ENCODE peak calls at places on chromosomes 5 and 9, in nine cellular contexts. One of them, this sample, is unnamed.

GRCh38 chr9:112836394-112836793 is 54.3 kb downstream of the SLC46A2 start:
- DNase-seq in MM.1S: no peak
- DNase-seq in mesenchymal stem cell: no peak
- DNase-seq in H9: no peak
- DNase-seq in OCI-LY7: no peak
- DNase-seq in fibroblast of lung: no peak
- DNase-seq in IMR-90: no peak
- DNase-seq in GM23338: peak; percentile 35
- DNase-seq in GM23248: no peak
- DNase-seq in this sample: no peak

GRCh38 chr9:83106272-83106671 is 43.3 kb upstream of the RASEF start:
- DNase-seq in IMR-90: no peak
- DNase-seq in GM23338: no peak
- DNase-seq in H9: no peak
- DNase-seq in fibroblast of lung: no peak
- DNase-seq in MM.1S: no peak
- DNase-seq in GM23248: no peak
- DNase-seq in OCI-LY7: no peak
- DNase-seq in mesenchymal stem cell: peak; percentile 30
- DNase-seq in this sample: no peak

GRCh38 chr9:127537014-127537413 is 75.1 kb upstream of the STXBP1 start:
- DNase-seq in fibroblast of lung: peak; percentile 47
- DNase-seq in GM23338: peak; percentile 39
- DNase-seq in MM.1S: no peak
- DNase-seq in IMR-90: peak; percentile 83
- DNase-seq in OCI-LY7: no peak
- DNase-seq in GM23248: peak; percentile 85
- DNase-seq in H9: no peak
- DNase-seq in mesenchymal stem cell: peak; percentile 73
- DNase-seq in this sample: no peak

GRCh38 chr5:39448504-39449128 is 23.8 kb upstream of the DAB2 start:
- DNase-seq in GM23248: no peak
- DNase-seq in OCI-LY7: no peak
- DNase-seq in H9: no peak
- DNase-seq in fibroblast of lung: no peak
- DNase-seq in mesenchymal stem cell: no peak
- DNase-seq in MM.1S: no peak
- DNase-seq in GM23338: peak; percentile 39
- DNase-seq in IMR-90: no peak
- DNase-seq in this sample: no peak

GRCh38 chr9:13587581-13587980 is 308.1 kb upstream of the MPDZ start:
- DNase-seq in GM23248: no peak
- DNase-seq in OCI-LY7: no peak
- DNase-seq in IMR-90: no peak
- DNase-seq in fibroblast of lung: peak; percentile 19
- DNase-seq in GM23338: no peak
- DNase-seq in mesenchymal stem cell: no peak
- DNase-seq in H9: peak; percentile 38
- DNase-seq in MM.1S: no peak
- DNase-seq in this sample: no peak

GRCh38 chr5:109943701-109944235 is 254.0 kb downstream of the MAN2A1 start:
- DNase-seq in fibroblast of lung: no peak
- DNase-seq in IMR-90: no peak
- DNase-seq in H9: no peak
- DNase-seq in mesenchymal stem cell: no peak
- DNase-seq in MM.1S: no peak
- DNase-seq in OCI-LY7: no peak
- DNase-seq in GM23248: no peak
- DNase-seq in GM23338: no peak
- DNase-seq in this sample: no peak

GRCh38 chr9:125260564-125260963 is 1.1 kb upstream of the GAPVD1 start:
- DNase-seq in GM23338: no peak
- DNase-seq in H9: no peak
- DNase-seq in mesenchymal stem cell: no peak
- DNase-seq in OCI-LY7: no peak
- DNase-seq in GM23248: no peak
- DNase-seq in MM.1S: no peak
- DNase-seq in IMR-90: peak; percentile 54
- DNase-seq in fibroblast of lung: peak; percentile 39
- DNase-seq in this sample: no peak

GRCh38 chr5:4643960-4644359 is 496.2 kb upstream of the ADAMTS16 start:
- DNase-seq in IMR-90: no peak
- DNase-seq in GM23248: no peak
- DNase-seq in fibroblast of lung: no peak
- DNase-seq in OCI-LY7: no peak
- DNase-seq in H9: no peak
- DNase-seq in GM23338: no peak
- DNase-seq in MM.1S: no peak
- DNase-seq in mesenchymal stem cell: no peak
- DNase-seq in this sample: no peak

GRCh38 chr9:17470449-17470848 is 108.4 kb upstream of the SH3GL2 start:
- DNase-seq in OCI-LY7: no peak
- DNase-seq in fibroblast of lung: no peak
- DNase-seq in GM23248: no peak
- DNase-seq in IMR-90: no peak
- DNase-seq in MM.1S: no peak
- DNase-seq in mesenchymal stem cell: no peak
- DNase-seq in GM23338: no peak
- DNase-seq in H9: no peak
- DNase-seq in this sample: no peak

DNA sequence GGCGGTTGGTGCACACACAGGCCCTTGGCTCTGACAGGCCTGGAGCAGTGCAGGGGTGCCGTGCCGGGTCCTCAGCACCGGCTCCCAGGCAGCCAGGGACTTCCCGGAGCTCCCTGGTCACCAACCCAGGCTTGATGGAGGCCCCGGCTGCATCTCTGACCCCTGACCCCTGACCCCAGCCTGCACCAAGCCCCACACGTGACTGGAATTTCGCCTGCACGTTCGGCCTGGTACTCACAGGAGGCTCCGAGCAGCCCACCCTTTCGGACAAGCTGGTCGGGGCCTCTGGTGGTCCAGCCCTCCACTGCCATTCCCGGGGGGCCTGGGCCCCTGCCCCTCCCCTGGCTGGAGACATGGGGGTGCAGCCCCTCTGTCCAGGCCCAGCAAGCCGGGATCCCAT is 25.4 kb upstream of the UBAC1 start:
- DNase-seq in MM.1S: no peak
- DNase-seq in H9: no peak
- DNase-seq in fibroblast of lung: no peak
- DNase-seq in IMR-90: no peak
- DNase-seq in OCI-LY7: no peak
- DNase-seq in mesenchymal stem cell: no peak
- DNase-seq in GM23338: no peak
- DNase-seq in GM23248: no peak
- DNase-seq in this sample: no peak
- H3K4me2 ChIP-seq in MM.1S: no peak overlapping the region
- H3K4me2 ChIP-seq in H9: no peak overlapping the region
- H3K4me2 ChIP-seq in fibroblast of lung: no peak overlapping the region
- H3K4me2 ChIP-seq in IMR-90: no peak overlapping the region
- H3K4me2 ChIP-seq in OCI-LY7: no peak overlapping the region
- H3K4me2 ChIP-seq in mesenchymal stem cell: no peak overlapping the region
- H3K4me2 ChIP-seq in GM23338: no peak overlapping the region
- H3K4me2 ChIP-seq in GM23248: no peak overlapping the region
- H3K4me2 ChIP-seq in this sample: no peak overlapping the region

GRCh38 chr5:113181853-113182490 is 205.4 kb downstream of the DCP2 start:
- DNase-seq in mesenchymal stem cell: no peak
- DNase-seq in fibroblast of lung: no peak
- DNase-seq in H9: no peak
- DNase-seq in MM.1S: no peak
- DNase-seq in GM23338: no peak
- DNase-seq in OCI-LY7: no peak
- DNase-seq in IMR-90: no peak
- DNase-seq in GM23248: no peak
- DNase-seq in this sample: no peak
- H3K4me2 ChIP-seq in mesenchymal stem cell: no peak overlapping the region
- H3K4me2 ChIP-seq in fibroblast of lung: no peak overlapping the region
- H3K4me2 ChIP-seq in H9: no peak overlapping the region
- H3K4me2 ChIP-seq in MM.1S: no peak overlapping the region
- H3K4me2 ChIP-seq in GM23338: no peak overlapping the region
- H3K4me2 ChIP-seq in OCI-LY7: no peak overlapping the region
- H3K4me2 ChIP-seq in IMR-90: no peak overlapping the region
- H3K4me2 ChIP-seq in GM23248: no peak overlapping the region
- H3K4me2 ChIP-seq in this sample: no peak overlapping the region

DNA sequence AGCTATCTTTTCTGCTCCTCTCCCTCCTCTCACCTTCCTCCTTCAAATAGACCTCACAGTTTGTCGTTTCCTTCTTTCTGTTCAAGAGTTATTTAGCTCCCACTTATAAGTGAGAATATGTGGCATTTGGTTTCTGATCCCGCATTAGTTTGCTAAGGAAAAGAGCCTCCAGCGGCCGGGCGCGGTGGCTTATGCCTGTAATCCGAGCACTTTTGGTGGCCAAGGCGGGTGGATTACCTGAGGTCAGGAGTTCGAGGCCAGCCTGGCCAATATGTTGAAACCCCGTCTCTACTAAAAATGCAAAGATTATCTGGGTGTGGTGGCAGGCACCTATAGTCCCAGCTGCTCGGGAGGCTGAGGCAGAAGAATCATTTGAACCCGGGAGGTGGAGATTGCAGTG is 2101.6 kb downstream of the MAT2B start:
- DNase-seq in H9: no peak
- DNase-seq in fibroblast of lung: no peak
- DNase-seq in MM.1S: no peak
- DNase-seq in IMR-90: no peak
- DNase-seq in GM23248: no peak
- DNase-seq in mesenchymal stem cell: no peak
- DNase-seq in GM23338: no peak
- DNase-seq in OCI-LY7: no peak
- DNase-seq in this sample: no peak
- H3K4me2 ChIP-seq in H9: no peak overlapping the region
- H3K4me2 ChIP-seq in fibroblast of lung: no peak overlapping the region
- H3K4me2 ChIP-seq in MM.1S: no peak overlapping the region
- H3K4me2 ChIP-seq in IMR-90: no peak overlapping the region
- H3K4me2 ChIP-seq in GM23248: no peak overlapping the region
- H3K4me2 ChIP-seq in mesenchymal stem cell: no peak overlapping the region
- H3K4me2 ChIP-seq in GM23338: no peak overlapping the region
- H3K4me2 ChIP-seq in OCI-LY7: no peak overlapping the region
- H3K4me2 ChIP-seq in this sample: no peak overlapping the region

DNA sequence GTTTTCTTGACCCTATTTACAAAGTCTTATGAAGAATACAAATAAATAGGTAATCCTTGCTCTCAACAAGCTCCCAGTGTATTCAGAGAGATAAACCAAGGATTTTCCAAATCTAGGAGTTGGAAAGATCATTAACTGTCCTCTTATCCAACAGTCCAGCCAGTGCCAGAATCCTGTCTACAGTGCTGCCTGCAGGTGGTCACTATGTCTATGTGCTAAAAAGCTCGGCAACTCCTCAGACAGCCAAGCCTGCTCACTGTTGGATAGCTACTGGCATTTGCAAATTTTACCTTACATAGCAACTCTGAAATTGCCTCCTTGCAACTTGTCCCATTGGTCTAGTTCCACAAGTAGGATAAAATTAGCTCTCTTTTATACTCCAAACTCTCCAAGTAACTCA is 187.4 kb downstream of the DCP2 start:
- DNase-seq in mesenchymal stem cell: no peak
- DNase-seq in OCI-LY7: no peak
- DNase-seq in MM.1S: no peak
- DNase-seq in fibroblast of lung: no peak
- DNase-seq in IMR-90: no peak
- DNase-seq in GM23338: no peak
- DNase-seq in H9: no peak
- DNase-seq in GM23248: no peak
- DNase-seq in this sample: no peak
- H3K4me2 ChIP-seq in mesenchymal stem cell: no peak overlapping the region
- H3K4me2 ChIP-seq in OCI-LY7: no peak overlapping the region
- H3K4me2 ChIP-seq in MM.1S: no peak overlapping the region
- H3K4me2 ChIP-seq in fibroblast of lung: no peak overlapping the region
- H3K4me2 ChIP-seq in IMR-90: no peak overlapping the region
- H3K4me2 ChIP-seq in GM23338: no peak overlapping the region
- H3K4me2 ChIP-seq in H9: no peak overlapping the region
- H3K4me2 ChIP-seq in GM23248: no peak overlapping the region
- H3K4me2 ChIP-seq in this sample: no peak overlapping the region

GRCh38 chr5:140546851-140547507 is 483 bp upstream of the EIF4EBP3 start:
- DNase-seq in GM23338: no peak
- DNase-seq in H9: no peak
- DNase-seq in fibroblast of lung: no peak
- DNase-seq in mesenchymal stem cell: peak; percentile 19
- DNase-seq in IMR-90: no peak
- DNase-seq in MM.1S: no peak
- DNase-seq in OCI-LY7: no peak
- DNase-seq in GM23248: peak; percentile 32
- DNase-seq in this sample: no peak
- H3K4me2 ChIP-seq in GM23338: peak overlapping the region; percentile 74
- H3K4me2 ChIP-seq in H9: peak overlapping the region; percentile 81
- H3K4me2 ChIP-seq in fibroblast of lung: peak overlapping the region; percentile 49
- H3K4me2 ChIP-seq in mesenchymal stem cell: peak overlapping the region; percentile 48
- H3K4me2 ChIP-seq in IMR-90: peak overlapping the region; percentile 42
- H3K4me2 ChIP-seq in MM.1S: peak overlapping the region; percentile 70
- H3K4me2 ChIP-seq in OCI-LY7: peak overlapping the region; percentile 47
- H3K4me2 ChIP-seq in GM23248: peak overlapping the region; percentile 52
- H3K4me2 ChIP-seq in this sample: peak overlapping the region; percentile 84

DNA sequence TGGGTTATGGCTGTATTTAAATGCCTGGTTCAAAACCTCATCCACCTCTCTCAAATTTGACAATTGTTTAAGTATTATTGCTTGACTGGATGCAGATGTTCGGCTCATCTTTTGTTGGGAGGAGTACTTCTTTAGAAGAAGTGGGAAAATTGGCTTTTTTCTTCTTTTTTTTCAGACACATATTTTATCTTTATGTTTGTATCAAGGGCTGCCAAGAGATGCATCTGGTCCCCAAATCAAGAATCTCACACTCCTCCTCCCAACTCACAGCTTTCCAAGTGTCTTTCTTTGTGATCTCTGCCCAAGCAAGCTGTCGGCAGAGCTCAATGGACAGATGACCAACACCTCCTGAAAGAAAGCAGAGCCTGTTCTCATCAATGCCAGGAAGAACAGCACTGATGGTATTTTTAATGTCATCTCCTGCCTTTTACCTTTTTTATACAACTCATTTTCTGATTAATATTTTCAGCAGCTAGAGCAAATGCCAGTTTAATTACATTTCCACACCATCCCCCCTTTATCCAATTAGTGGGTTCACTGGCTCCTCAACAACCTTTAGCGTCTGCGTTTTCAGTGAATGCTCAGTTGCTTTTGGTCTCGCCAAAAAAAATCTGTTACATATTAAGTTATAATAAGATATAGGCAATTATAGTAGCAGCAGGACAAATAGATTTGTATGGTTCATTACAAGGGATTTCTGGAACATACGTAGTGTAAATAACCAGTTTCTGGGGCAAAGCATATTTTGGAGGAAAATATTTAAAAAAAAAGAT is 110.3 kb upstream of the SLIT3 start:
- DNase-seq in GM23248: no peak
- DNase-seq in H9: no peak
- DNase-seq in mesenchymal stem cell: no peak
- DNase-seq in GM23338: no peak
- DNase-seq in IMR-90: no peak
- DNase-seq in OCI-LY7: no peak
- DNase-seq in MM.1S: no peak
- DNase-seq in fibroblast of lung: no peak
- DNase-seq in this sample: no peak
- H3K4me2 ChIP-seq in GM23248: peak overlapping the region; percentile 43
- H3K4me2 ChIP-seq in H9: no peak overlapping the region
- H3K4me2 ChIP-seq in mesenchymal stem cell: no peak overlapping the region
- H3K4me2 ChIP-seq in GM23338: no peak overlapping the region
- H3K4me2 ChIP-seq in IMR-90: no peak overlapping the region
- H3K4me2 ChIP-seq in OCI-LY7: no peak overlapping the region
- H3K4me2 ChIP-seq in MM.1S: no peak overlapping the region
- H3K4me2 ChIP-seq in fibroblast of lung: no peak overlapping the region
- H3K4me2 ChIP-seq in this sample: no peak overlapping the region